ENCODE peak calls at places on chromosomes 7 and 10, in nine cellular contexts. F, Q, I, W, Y, T, G, C and B are unnamed samples.

GRCh38 chr7:108363659-108364058 is 92.6 kb downstream of the NRCAM start:
- DNase-seq in F (no peak), Q (no peak), I (no peak), W (no peak), Y (no peak), T (no peak), G (no peak), C (no peak), B (no peak)

GRCh38 chr7:149741629-149742028 is 31.8 kb downstream of the ZNF467 start:
- DNase-seq in F (peak), Q (no peak), I (peak), W (no peak), Y (no peak), T (no peak), G (no peak), C (peak), B (no peak)

GRCh38 chr10:62108768-62109430 is 159.7 kb downstream of the RTKN2 start:
- DNase-seq in F (peak), Q (no peak), I (no peak), W (no peak), Y (no peak), T (no peak), G (no peak), C (no peak), B (no peak)

GRCh38 chr7:84248267-84248666 is 53.7 kb upstream of the SEMA3A start:
- DNase-seq in F (no peak), Q (no peak), I (no peak), W (no peak), Y (no peak), T (no peak), G (peak), C (no peak), B (no peak)

GRCh38 chr7:36820527-36821170 is 96.4 kb upstream of the AOAH start:
- DNase-seq in F (no peak), Q (no peak), I (no peak), W (no peak), Y (no peak), T (no peak), G (no peak), C (no peak), B (no peak)

GRCh38 chr7:135843214-135843613 is 94.6 kb upstream of the FAM180A start:
- DNase-seq in F (no peak), Q (no peak), I (no peak), W (no peak), Y (no peak), T (no peak), G (peak), C (no peak), B (no peak)

GRCh38 chr10:13485623-13486022 is 43.2 kb downstream of the BEND7 start:
- DNase-seq in F (peak), Q (no peak), I (no peak), W (no peak), Y (no peak), T (no peak), G (no peak), C (no peak), B (no peak)

GRCh38 chr7:152608656-152609055 is 67.3 kb downstream of the XRCC2 start:
- DNase-seq in F (no peak), Q (no peak), I (no peak), W (no peak), Y (no peak), T (no peak), G (no peak), C (no peak), B (no peak)

GRCh38 chr10:21995557-21995956 is 8.0 kb downstream of the DNAJC1 start:
- DNase-seq in F (no peak), Q (no peak), I (no peak), W (no peak), Y (no peak), T (no peak), G (no peak), C (no peak), B (no peak)

GRCh38 chr7:95609277-95609971 is 13.1 kb upstream of the PDK4 start:
- DNase-seq in F (peak), Q (no peak), I (no peak), W (peak), Y (peak), T (no peak), G (no peak), C (peak), B (no peak)

GRCh38 chr10:117175215-117175900 is 21.9 kb upstream of the KCNK18 start:
- DNase-seq in F (peak), Q (no peak), I (peak), W (peak), Y (peak), T (no peak), G (no peak), C (peak), B (peak)

GRCh38 chr10:100043796-100044195 is 34.0 kb upstream of the DNMBP start:
- DNase-seq in F (peak), Q (no peak), I (no peak), W (peak), Y (no peak), T (no peak), G (no peak), C (no peak), B (peak)